ENCODE peak calls at places on chromosomes 3 and 15, in four cellular contexts. S, X, R and L are unnamed samples.

GRCh38 chr3:44248152-44248551 is 6.5 kb downstream of the TOPAZ1 start:
- DNase-seq in R (no peak), X (no peak), S (no peak), L (no peak)

GRCh38 chr3:53185761-53186465 is 24.9 kb downstream of the PRKCD start:
- DNase-seq in R (no peak), S (no peak), X (no peak), L (no peak)

GRCh38 chr3:110362756-110363155 is 708.9 kb upstream of the NECTIN3 start:
- DNase-seq in R (no peak), S (no peak), X (no peak), L (no peak)

GRCh38 chr3:97937205-97937604 is 35.0 kb downstream of the RIOX2 start:
- DNase-seq in R (no peak), X (no peak), S (no peak), L (no peak)

GRCh38 chr3:58009026-58009748 is 965 bp downstream of the FLNB start:
- DNase-seq in S (no peak), X (peak; percentile 21), R (no peak), L (peak; percentile 20)

GRCh38 chr3:58260733-58261132 is 23.1 kb downstream of the ABHD6 start:
- DNase-seq in S (no peak), R (no peak), X (no peak), L (no peak)

GRCh38 chr15:39511915-39512260 is 69.0 kb upstream of the THBS1 start:
- DNase-seq in X (no peak), S (no peak), R (peak; percentile 79), L (no peak)

GRCh38 chr3:136730595-136731273 is 21.4 kb downstream of the STAG1 start:
- DNase-seq in S (no peak), R (no peak), X (no peak), L (no peak)

GRCh38 chr15:79132770-79133169 is 42.2 kb upstream of the RASGRF1 start:
- DNase-seq in R (no peak), S (no peak), X (no peak), L (no peak)

GRCh38 chr3:122728756-122729514 is 48.3 kb downstream of the PARP14 start:
- DNase-seq in S (no peak), R (no peak), X (no peak), L (no peak)

GRCh38 chr15:45773149-45773548 is 138.3 kb downstream of the SQOR start:
- DNase-seq in R (no peak), S (no peak), X (no peak), L (no peak)

GRCh38 chr3:178518660-178519396 is 17.4 kb upstream of the KCNMB2 start:
- DNase-seq in R (no peak), S (peak; percentile 96), X (no peak), L (no peak)

GRCh38 chr3:112314618-112315017 is 18.3 kb upstream of the CD200 start:
- DNase-seq in X (no peak), R (no peak), S (no peak), L (no peak)

GRCh38 chr15:43260011-43260615 is 6.6 kb downstream of the TGM5 start:
- DNase-seq in R (no peak), S (no peak), X (no peak), L (no peak)

GRCh38 chr3:10848261-10848660 is 32.2 kb downstream of the SLC6A11 start:
- DNase-seq in X (no peak), S (peak; percentile 21), R (no peak), L (peak; percentile 7)

GRCh38 chr3:183837390-183837789 is 12.0 kb upstream of the MAP6D1 start:
- DNase-seq in S (no peak), X (no peak), R (no peak), L (no peak)

GRCh38 chr15:61951949-61952348 is 108.3 kb downstream of the VPS13C start:
- DNase-seq in S (no peak), R (peak; percentile 23), X (no peak), L (no peak)

GRCh38 chr15:78931439-78931981 is 13.3 kb downstream of the CTSH start:
- DNase-seq in X (no peak), S (no peak), R (no peak), L (no peak)

GRCh38 chr3:107899996-107900651 is 190.7 kb downstream of the CD47 start:
- DNase-seq in S (no peak), X (no peak), R (no peak), L (no peak)

GRCh38 chr3:187689984-187690383 is 12.4 kb downstream of the RTP2 start:
- DNase-seq in R (no peak), S (no peak), X (no peak), L (no peak)

GRCh38 chr15:88246666-88247446 is 9.7 kb downstream of the NTRK3 start:
- DNase-seq in R (peak; percentile 78), S (peak; percentile 13), X (peak; percentile 60), L (peak; percentile 64)

GRCh38 chr15:41501191-41501917 is 7.7 kb downstream of the ITPKA start:
- DNase-seq in S (no peak), X (no peak), R (no peak), L (no peak)

GRCh38 chr15:71575474-71576045 is 234.8 kb upstream of the NR2E3 start:
- DNase-seq in R (no peak), S (no peak), X (no peak), L (no peak)